ENCODE peak calls at places on chromosomes 13 and 19, in seven cellular contexts. L is kidney glomerular epithelial cell; V is HAP-1; E is CD4-positive, alpha-beta T cell; Q is AG08395; S is right cardiac atrium; K is Caki2. O is an unnamed sample.

GRCh38 chr19:10421981-10422461 is 1.7 kb downstream of the PDE4A start:
- DNase-seq in L (no peak), V (no peak), E (no peak), Q (no peak), S (no peak), K (no peak), O (no peak)

GRCh38 chr13:109856350-109856749 is 70.0 kb upstream of the IRS2 start:
- DNase-seq in L (no peak), V (no peak), E (no peak), Q (no peak), S (no peak), K (no peak), O (no peak)

GRCh38 chr19:39363909-39364457 is 21.8 kb downstream of the SAMD4B start:
- DNase-seq in L (no peak), V (no peak), E (no peak), Q (peak), S (peak), K (no peak), O (no peak)

GRCh38 chr19:5520501-5520900 is 47.3 kb downstream of the TINCR start:
- DNase-seq in L (no peak), V (no peak), E (no peak), Q (no peak), S (no peak), K (no peak), O (no peak)

GRCh38 chr19:2227415-2228156 is 8.5 kb downstream of the PLEKHJ1 start:
- DNase-seq in L (no peak), V (no peak), E (no peak), Q (no peak), S (peak), K (no peak), O (no peak)

GRCh38 chr19:34654796-34655195 is 22.2 kb downstream of the SCGB2B2 start:
- DNase-seq in L (no peak), V (no peak), E (no peak), Q (no peak), S (no peak), K (no peak), O (no peak)

GRCh38 chr19:49064029-49064629 is 489 bp downstream of the NTF4 start:
- DNase-seq in L (no peak), V (no peak), E (no peak), Q (no peak), S (no peak), K (no peak), O (no peak)

GRCh38 chr13:33634526-33635111 is 183.3 kb upstream of the RFC3 start:
- DNase-seq in L (peak), V (no peak), E (no peak), Q (no peak), S (peak), K (no peak), O (no peak)

GRCh38 chr13:24280722-24281121 is 28.7 kb upstream of the C1QTNF9 start:
- DNase-seq in L (no peak), V (no peak), E (no peak), Q (no peak), S (no peak), K (no peak), O (no peak)

GRCh38 chr13:76148926-76149325 is 512.8 kb downstream of the LMO7 start:
- DNase-seq in L (peak), V (no peak), E (no peak), Q (peak), S (no peak), K (no peak), O (no peak)

GRCh38 chr13:44305216-44305615 is 68.4 kb upstream of the SERP2 start:
- DNase-seq in L (no peak), V (no peak), E (no peak), Q (no peak), S (no peak), K (no peak), O (no peak)

GRCh38 chr19:13038306-13039210 is 43.3 kb downstream of the NFIX start:
- DNase-seq in L (no peak), V (no peak), E (no peak), Q (no peak), S (peak), K (no peak), O (no peak)

GRCh38 chr19:48023518-48023917 is 20.4 kb downstream of the CABP5 start:
- DNase-seq in L (no peak), V (no peak), E (no peak), Q (no peak), S (no peak), K (no peak), O (no peak)

GRCh38 chr13:99528547-99528946 is 27.3 kb downstream of the TM9SF2 start:
- DNase-seq in L (no peak), V (no peak), E (peak), Q (no peak), S (no peak), K (no peak), O (no peak)

GRCh38 chr19:18897108-18898029 is 1.4 kb upstream of the CERS1 start:
- DNase-seq in L (no peak), V (no peak), E (no peak), Q (no peak), S (no peak), K (no peak), O (no peak)

GRCh38 chr19:3006075-3006767 is 22.9 kb downstream of the TLE2 start:
- DNase-seq in L (no peak), V (peak), E (no peak), Q (no peak), S (no peak), K (no peak), O (peak)

GRCh38 chr19:2045501-2046045 is 5.5 kb downstream of the MKNK2 start:
- DNase-seq in L (no peak), V (no peak), E (no peak), Q (no peak), S (peak), K (no peak), O (no peak)

GRCh38 chr13:39202746-39203145 is 164.5 kb downstream of the NHLRC3 start:
- DNase-seq in L (no peak), V (no peak), E (no peak), Q (no peak), S (no peak), K (no peak), O (no peak)

GRCh38 chr13:59477011-59477410 is 686.7 kb downstream of the DIAPH3 start:
- DNase-seq in L (no peak), V (peak), E (no peak), Q (no peak), S (no peak), K (no peak), O (no peak)

GRCh38 chr13:98214707-98215106 is 37.6 kb upstream of the RNF113B start:
- DNase-seq in L (no peak), V (no peak), E (no peak), Q (no peak), S (no peak), K (no peak), O (no peak)

GRCh38 chr19:55584871-55585270 is 4.2 kb upstream of the ZNF579 start:
- DNase-seq in L (no peak), V (no peak), E (no peak), Q (no peak), S (peak), K (no peak), O (no peak)

GRCh38 chr19:2983351-2984195 is 6.2 kb downstream of the TLE6 start:
- DNase-seq in L (peak), V (peak), E (no peak), Q (peak), S (peak), K (no peak), O (no peak)

GRCh38 chr13:50131998-50132936 is 117.0 kb downstream of the KCNRG start:
- DNase-seq in L (no peak), V (no peak), E (no peak), Q (no peak), S (no peak), K (no peak), O (no peak)

GRCh38 chr13:85509512-85509911 is 289.7 kb downstream of the SLITRK6 start:
- DNase-seq in L (no peak), V (no peak), E (no peak), Q (no peak), S (no peak), K (no peak), O (no peak)

GRCh38 chr19:33727331-33728028 is 69.2 kb upstream of the KCTD15 start:
- DNase-seq in L (no peak), V (no peak), E (no peak), Q (no peak), S (no peak), K (no peak), O (no peak)

GRCh38 chr13:51341804-51342203 is 2.3 kb downstream of the SERPINE3 start:
- DNase-seq in L (no peak), V (no peak), E (no peak), Q (no peak), S (no peak), K (no peak), O (no peak)

GRCh38 chr13:109918179-109918651 is 131.8 kb upstream of the IRS2 start:
- DNase-seq in L (no peak), V (no peak), E (no peak), Q (peak), S (no peak), K (peak), O (no peak)

GRCh38 chr13:65453982-65454381 is 1776.2 kb downstream of the PCDH9 start:
- DNase-seq in L (peak), V (no peak), E (no peak), Q (no peak), S (no peak), K (peak), O (no peak)

GRCh38 chr19:39971380-39971841 is 446 bp downstream of the PSMC4 start:
- DNase-seq in L (no peak), V (no peak), E (no peak), Q (peak), S (no peak), K (no peak), O (no peak)

GRCh38 chr19:50496189-50497029 is 14.6 kb downstream of the JOSD2 start:
- DNase-seq in L (no peak), V (no peak), E (no peak), Q (no peak), S (peak), K (peak), O (no peak)

GRCh38 chr19:10259162-10259905 is 7.3 kb downstream of the MRPL4 start:
- DNase-seq in L (peak), V (peak), E (peak), Q (peak), S (peak), K (peak), O (peak)

O was measured in effector CD8-positive, alpha-beta T cell.